ENCODE peak calls at places on chromosomes 7 and 10, in ten cellular contexts. A is NCI-H774; V is head of caudate nucleus; U is spleen; X is effector CD4-positive, alpha-beta T cell; F is activated naive CD8-positive, alpha-beta T cell treated with anti-CD3 and anti-CD28 coated beads, Interleukin-2, amount 10 ng/mL, durations not matched to agents 7 days and 5 days; P is Kasumi-1; G is H4; H is NCI-H446 treated with DMSO at 0.1 percent for 48 hours; R is NCI-H460. W is an unnamed sample.

GRCh38 chr10:4671451-4672145 is 154.4 kb upstream of the AKR1E2 start:
- DNase-seq in R (no peak), F (no peak), X (no peak), V (no peak), P (no peak), U (no peak), A (no peak), G (no peak), H (no peak), W (peak; percentile 63)

GRCh38 chr10:123229927-123230630 is 75.9 kb downstream of the BUB3 start:
- DNase-seq in X (no peak), F (no peak), U (no peak), R (no peak), H (no peak), G (no peak), A (no peak), P (no peak), V (no peak), W (no peak)

GRCh38 chr7:148156248-148156647 is 434.3 kb upstream of the C7orf33 start:
- DNase-seq in H (no peak), G (no peak), A (no peak), P (no peak), R (no peak), X (no peak), U (no peak), V (no peak), F (no peak), W (peak; percentile 82)

GRCh38 chr7:23074443-23075244 is 30.9 kb upstream of the KLHL7 start:
- DNase-seq in F (no peak), U (no peak), X (no peak), R (no peak), H (no peak), A (peak; percentile 75), G (peak; percentile 79), P (no peak), V (no peak), W (no peak)

GRCh38 chr7:155338632-155339320 is 41.1 kb downstream of the INSIG1 start:
- DNase-seq in F (peak; percentile 64), V (no peak), A (no peak), X (no peak), U (no peak), G (no peak), R (no peak), H (no peak), P (no peak), W (no peak)

GRCh38 chr10:5888843-5889623 is 660 bp downstream of the ANKRD16 start:
- DNase-seq in G (no peak), U (peak; percentile 91), H (no peak), F (peak; percentile 74), P (peak; percentile 54), X (peak; percentile 21), V (peak; percentile 23), A (peak; percentile 3), R (no peak), W (no peak)

GRCh38 chr10:14466256-14466655 is 135.5 kb upstream of the FRMD4A start:
- DNase-seq in P (no peak), X (no peak), H (peak; percentile 98), R (no peak), G (no peak), V (no peak), A (no peak), F (no peak), U (no peak), W (peak; percentile 72)

GRCh38 chr10:95834375-95834774 is 73.4 kb upstream of the CC2D2B start:
- DNase-seq in U (no peak), X (no peak), R (no peak), G (no peak), F (no peak), A (no peak), H (no peak), P (no peak), V (no peak), W (no peak)